ENCODE peak calls at places on chromosome 12, in seven cellular contexts. G is fibroblast of villous mesenchyme; F is Caco-2; D is K562; A is activated CD8-positive, alpha-beta T cell treated with anti-CD3 and anti-CD28 coated beads for 36 hours; H is fibroblast of pulmonary artery; Y is CD8-positive, alpha-beta T cell. Z is an unnamed sample.
A peak's percentile ranks its signal among the peaks of the same experiment; 100 is the strongest.

GRCh38 chr12:124510301-124510970 is 57.0 kb downstream of the NCOR2 start:
- DNase-seq in G (no peak), F (no peak), D (peak; percentile 29), A (peak; percentile 53), H (no peak), Y (no peak), Z (no peak)

GRCh38 chr12:120944645-120945217 is 33.6 kb upstream of the HNF1A start:
- DNase-seq in G (peak; percentile 44), F (peak; percentile 83), D (peak; percentile 74), A (peak; percentile 86), H (peak; percentile 50), Y (peak; percentile 47), Z (peak; percentile 72)

GRCh38 chr12:24360461-24360860 is 411.0 kb upstream of the SOX5 start:
- DNase-seq in G (no peak), F (no peak), D (no peak), A (no peak), H (no peak), Y (no peak), Z (no peak)

GRCh38 chr12:69425417-69425816 is 44.8 kb upstream of the FRS2 start:
- DNase-seq in G (no peak), F (no peak), D (peak; percentile 30), A (peak; percentile 3), H (no peak), Y (no peak), Z (no peak)

GRCh38 chr12:26524862-26525465 is 308.0 kb downstream of the ITPR2 start:
- DNase-seq in G (peak; percentile 15), F (peak; percentile 60), D (peak; percentile 31), A (peak; percentile 25), H (peak; percentile 57), Y (no peak), Z (no peak)

GRCh38 chr12:47982311-47982710 is 18.9 kb downstream of the TMEM106C start:
- DNase-seq in G (no peak), F (no peak), D (no peak), A (no peak), H (no peak), Y (no peak), Z (no peak)

GRCh38 chr12:76106631-76107030 is 22.1 kb upstream of the NAP1L1 start:
- DNase-seq in G (peak; percentile 57), F (no peak), D (no peak), A (no peak), H (no peak), Y (no peak), Z (no peak)

GRCh38 chr12:42981379-42981778 is 391.8 kb upstream of the PRICKLE1 start:
- DNase-seq in G (peak; percentile 58), F (no peak), D (no peak), A (no peak), H (no peak), Y (no peak), Z (no peak)

GRCh38 chr12:26124491-26125450 is at the start of gene BHLHE41:
- DNase-seq in G (peak; percentile 44), F (peak; percentile 71), D (no peak), A (peak; percentile 33), H (peak; percentile 60), Y (no peak), Z (peak; percentile 67)

GRCh38 chr12:114982760-114983159 is 298.8 kb upstream of the TBX3 start:
- DNase-seq in G (no peak), F (peak; percentile 35), D (peak; percentile 2), A (no peak), H (peak; percentile 20), Y (no peak), Z (no peak)

GRCh38 chr12:5927732-5928516 is 17.1 kb downstream of the ANO2 start:
- DNase-seq in G (no peak), F (no peak), D (no peak), A (no peak), H (no peak), Y (no peak), Z (no peak)

GRCh38 chr12:79374543-79374942 is 316.2 kb downstream of the PAWR start:
- DNase-seq in G (no peak), F (peak; percentile 6), D (no peak), A (no peak), H (no peak), Y (no peak), Z (no peak)

GRCh38 chr12:123389560-123390351 is 5.8 kb downstream of the KMT5A start:
- DNase-seq in G (peak; percentile 30), F (peak; percentile 80), D (peak; percentile 65), A (peak; percentile 51), H (no peak), Y (peak; percentile 13), Z (peak; percentile 28)

GRCh38 chr12:67690656-67691055 is 42.1 kb downstream of the DYRK2 start:
- DNase-seq in G (peak; percentile 85), F (no peak), D (no peak), A (no peak), H (peak; percentile 29), Y (no peak), Z (no peak)

GRCh38 chr12:12999276-12999958 is 648 bp downstream of the HEBP1 start:
- DNase-seq in G (peak; percentile 40), F (peak; percentile 31), D (peak; percentile 28), A (no peak), H (peak; percentile 32), Y (no peak), Z (peak; percentile 41)

GRCh38 chr12:12016284-12017100 is 54.2 kb upstream of the BCL2L14 start:
- DNase-seq in G (no peak), F (no peak), D (no peak), A (peak; percentile 72), H (peak; percentile 6), Y (no peak), Z (no peak)

GRCh38 chr12:54601841-54602240 is 13.4 kb upstream of the PPP1R1A start:
- DNase-seq in G (no peak), F (no peak), D (peak; percentile 19), A (no peak), H (no peak), Y (no peak), Z (no peak)

GRCh38 chr12:120388711-120389431 is 19.9 kb upstream of the MSI1 start:
- DNase-seq in G (no peak), F (no peak), D (no peak), A (no peak), H (no peak), Y (no peak), Z (no peak)

GRCh38 chr12:25957898-25958253 is 606 bp upstream of the RASSF8 start:
- DNase-seq in G (peak; percentile 70), F (no peak), D (no peak), A (peak; percentile 34), H (peak; percentile 89), Y (no peak), Z (no peak)

GRCh38 chr12:52522346-52523011 is 2.3 kb upstream of the KRT5 start:
- DNase-seq in G (no peak), F (no peak), D (no peak), A (no peak), H (peak; percentile 12), Y (no peak), Z (no peak)

GRCh38 chr12:66693901-66694513 is 15.1 kb upstream of the GRIP1 start:
- DNase-seq in G (peak; percentile 66), F (peak; percentile 47), D (peak; percentile 63), A (peak; percentile 34), H (peak; percentile 79), Y (no peak), Z (peak; percentile 12)

GRCh38 chr12:114448618-114448933 is 42.6 kb upstream of the TBX5 start:
- DNase-seq in G (no peak), F (no peak), D (peak; percentile 30), A (no peak), H (no peak), Y (no peak), Z (no peak)

GRCh38 chr12:59600174-59600573 is 4.3 kb downstream of the SLC16A7 start:
- DNase-seq in G (peak; percentile 49), F (no peak), D (no peak), A (no peak), H (peak; percentile 11), Y (no peak), Z (no peak)

GRCh38 chr12:59596232-59597143 is 659 bp downstream of the SLC16A7 start:
- DNase-seq in G (peak; percentile 60), F (peak; percentile 51), D (no peak), A (peak; percentile 93), H (peak; percentile 78), Y (peak; percentile 83), Z (peak; percentile 72)

GRCh38 chr12:59595097-59595496 is 732 bp upstream of the SLC16A7 start:
- DNase-seq in G (no peak), F (no peak), D (no peak), A (no peak), H (no peak), Y (no peak), Z (no peak)

GRCh38 chr12:59595557-59596231 is at the start of gene SLC16A7:
- DNase-seq in G (peak; percentile 80), F (peak; percentile 69), D (peak; percentile 0), A (peak; percentile 87), H (peak; percentile 84), Y (peak; percentile 80), Z (peak; percentile 75)
- TF ChIP-seq CTCF in G (no peak), F (no peak), D (no peak), A (no peak), H (no peak), Y (no peak), Z (no peak)

GRCh38 chr12:27905285-27906126 is 67.0 kb downstream of the PTHLH start:
- DNase-seq in G (no peak), F (no peak), D (no peak), A (no peak), H (no peak), Y (no peak), Z (no peak)
- TF ChIP-seq CTCF in G (no peak), F (no peak), D (no peak), A (no peak), H (no peak), Y (no peak), Z (no peak)

DNA sequence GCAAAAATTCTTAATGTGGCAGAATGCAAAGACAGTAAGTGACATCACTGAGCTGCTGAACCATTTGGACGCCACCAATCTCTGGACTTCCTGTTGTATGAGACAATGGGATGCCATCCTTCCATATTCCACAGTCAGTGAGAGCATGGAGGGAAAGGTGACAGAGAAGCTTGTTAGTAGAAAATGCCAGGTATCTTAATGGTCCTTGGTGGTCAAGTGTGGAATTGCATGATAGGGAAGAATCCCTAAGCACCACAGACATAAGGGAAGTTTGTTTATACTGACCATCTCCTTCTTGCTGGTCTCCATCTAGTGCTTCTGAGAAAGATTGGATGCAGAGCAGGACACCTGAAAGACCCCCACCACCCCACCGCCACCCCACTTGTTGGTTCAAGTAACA is 1410.0 kb upstream of the TMEM132C start:
- DNase-seq in G (no peak), F (no peak), D (no peak), A (no peak), H (no peak), Y (no peak), Z (no peak)
- TF ChIP-seq CTCF in G (no peak), F (no peak), D (no peak), A (no peak), H (no peak), Y (no peak), Z (no peak)

DNA sequence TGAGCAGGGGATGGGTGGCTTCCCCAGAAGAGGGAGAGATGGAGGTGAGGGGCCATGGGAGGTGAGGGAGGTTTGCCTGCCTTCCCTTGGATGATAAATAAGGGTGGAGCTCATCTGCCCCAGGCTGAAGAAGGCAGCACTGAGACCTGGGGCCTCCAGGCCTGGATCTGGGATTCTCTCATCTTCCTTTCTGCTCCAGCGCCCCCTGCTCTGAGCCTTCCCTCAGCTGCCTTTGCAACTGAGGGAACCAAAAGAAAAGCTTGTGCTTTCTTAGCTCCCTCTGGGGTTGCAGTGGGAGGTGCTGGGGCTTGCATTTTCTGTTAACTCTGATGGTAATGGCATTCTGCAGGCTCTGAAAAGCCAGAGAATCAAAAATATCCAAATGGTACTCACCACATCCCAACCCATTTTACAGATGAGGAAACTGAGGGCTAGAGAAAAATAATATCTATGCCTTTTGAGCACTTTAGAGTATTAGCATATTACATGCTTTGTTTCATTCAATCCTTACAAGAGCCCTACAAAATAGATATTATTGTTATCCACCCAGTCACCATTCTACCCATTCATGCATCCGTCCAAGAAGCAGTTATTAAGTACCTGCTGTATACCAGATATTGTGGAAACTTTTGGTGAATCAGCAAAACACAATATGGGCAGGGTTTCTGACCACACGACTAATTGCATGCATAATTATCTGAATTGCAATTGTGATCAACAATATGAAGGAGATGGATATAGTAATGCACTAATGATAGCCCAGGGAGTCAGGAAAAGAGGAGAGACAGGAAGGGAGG is 102.2 kb downstream of the WSCD2 start:
- DNase-seq in G (no peak), F (no peak), D (no peak), A (no peak), H (no peak), Y (no peak), Z (no peak)
- TF ChIP-seq CTCF in G (no peak), F (no peak), D (no peak), A (no peak), H (no peak), Y (no peak), Z (no peak)

Z was measured in endothelial cell.